ENCODE peak calls at places on chromosomes 6 and 20, in seven cellular contexts. One of them, this sample, is unnamed.

GRCh38 chr6:105488521-105489212 is 85.8 kb upstream of the PREP start:
- DNase-seq in AG04449: no peak
- DNase-seq in cardiac fibroblast: peak
- DNase-seq in epithelial cell of esophagus: no peak
- DNase-seq in IMR-90: peak
- DNase-seq in GM20000: no peak
- DNase-seq in activated B cell treated with CpG ODN at 0.5 μM for 24 hours: no peak
- DNase-seq in this sample: no peak

GRCh38 chr6:93423542-93423941 is 4.2 kb upstream of the EPHA7 start:
- DNase-seq in epithelial cell of esophagus: peak
- DNase-seq in IMR-90: no peak
- DNase-seq in GM20000: peak
- DNase-seq in activated B cell treated with CpG ODN at 0.5 μM for 24 hours: no peak
- DNase-seq in cardiac fibroblast: peak
- DNase-seq in AG04449: no peak
- DNase-seq in this sample: no peak

GRCh38 chr20:49345538-49345937 is 67.7 kb upstream of the ZNFX1 start:
- DNase-seq in AG04449: no peak
- DNase-seq in GM20000: no peak
- DNase-seq in IMR-90: peak
- DNase-seq in cardiac fibroblast: peak
- DNase-seq in epithelial cell of esophagus: peak
- DNase-seq in activated B cell treated with CpG ODN at 0.5 μM for 24 hours: no peak
- DNase-seq in this sample: peak

GRCh38 chr6:6676910-6677441 is 88.5 kb downstream of the LY86 start:
- DNase-seq in activated B cell treated with CpG ODN at 0.5 μM for 24 hours: peak
- DNase-seq in epithelial cell of esophagus: peak
- DNase-seq in AG04449: no peak
- DNase-seq in GM20000: peak
- DNase-seq in IMR-90: peak
- DNase-seq in cardiac fibroblast: peak
- DNase-seq in this sample: peak

GRCh38 chr6:168666170-168666569 is 225.2 kb downstream of the SMOC2 start:
- DNase-seq in IMR-90: no peak
- DNase-seq in AG04449: no peak
- DNase-seq in activated B cell treated with CpG ODN at 0.5 μM for 24 hours: no peak
- DNase-seq in GM20000: no peak
- DNase-seq in epithelial cell of esophagus: peak
- DNase-seq in cardiac fibroblast: no peak
- DNase-seq in this sample: no peak

GRCh38 chr20:45406260-45407066 is 1.6 kb upstream of the DBNDD2 start:
- DNase-seq in activated B cell treated with CpG ODN at 0.5 μM for 24 hours: peak
- DNase-seq in cardiac fibroblast: peak
- DNase-seq in epithelial cell of esophagus: peak
- DNase-seq in AG04449: no peak
- DNase-seq in GM20000: peak
- DNase-seq in IMR-90: no peak
- DNase-seq in this sample: no peak

GRCh38 chr6:54810182-54810581 is 36.4 kb upstream of the FAM83B start:
- DNase-seq in activated B cell treated with CpG ODN at 0.5 μM for 24 hours: no peak
- DNase-seq in epithelial cell of esophagus: no peak
- DNase-seq in cardiac fibroblast: no peak
- DNase-seq in AG04449: no peak
- DNase-seq in GM20000: no peak
- DNase-seq in IMR-90: peak
- DNase-seq in this sample: no peak

GRCh38 chr20:59222239-59222981 is 58.8 kb downstream of the ZNF831 start:
- DNase-seq in IMR-90: peak
- DNase-seq in AG04449: peak
- DNase-seq in GM20000: peak
- DNase-seq in cardiac fibroblast: peak
- DNase-seq in epithelial cell of esophagus: peak
- DNase-seq in activated B cell treated with CpG ODN at 0.5 μM for 24 hours: peak
- DNase-seq in this sample: peak

GRCh38 chr20:35978041-35978513 is 9.7 kb downstream of the CNBD2 start:
- DNase-seq in epithelial cell of esophagus: peak
- DNase-seq in cardiac fibroblast: peak
- DNase-seq in activated B cell treated with CpG ODN at 0.5 μM for 24 hours: no peak
- DNase-seq in AG04449: no peak
- DNase-seq in GM20000: no peak
- DNase-seq in IMR-90: peak
- DNase-seq in this sample: no peak

GRCh38 chr20:48401359-48401758 is 426.4 kb downstream of the PREX1 start:
- DNase-seq in IMR-90: no peak
- DNase-seq in GM20000: no peak
- DNase-seq in epithelial cell of esophagus: no peak
- DNase-seq in cardiac fibroblast: no peak
- DNase-seq in activated B cell treated with CpG ODN at 0.5 μM for 24 hours: no peak
- DNase-seq in AG04449: no peak
- DNase-seq in this sample: no peak

GRCh38 chr20:44788706-44789456 is 21.5 kb downstream of the RIMS4 start:
- DNase-seq in activated B cell treated with CpG ODN at 0.5 μM for 24 hours: no peak
- DNase-seq in cardiac fibroblast: no peak
- DNase-seq in IMR-90: no peak
- DNase-seq in GM20000: no peak
- DNase-seq in epithelial cell of esophagus: no peak
- DNase-seq in AG04449: no peak
- DNase-seq in this sample: no peak

GRCh38 chr20:51508158-51508557 is 34.4 kb downstream of the NFATC2 start:
- DNase-seq in activated B cell treated with CpG ODN at 0.5 μM for 24 hours: no peak
- DNase-seq in AG04449: no peak
- DNase-seq in GM20000: no peak
- DNase-seq in IMR-90: no peak
- DNase-seq in epithelial cell of esophagus: no peak
- DNase-seq in cardiac fibroblast: no peak
- DNase-seq in this sample: no peak

GRCh38 chr6:167767715-167768107 is 59.0 kb upstream of the AFDN start:
- DNase-seq in epithelial cell of esophagus: no peak
- DNase-seq in IMR-90: no peak
- DNase-seq in AG04449: no peak
- DNase-seq in cardiac fibroblast: no peak
- DNase-seq in GM20000: no peak
- DNase-seq in activated B cell treated with CpG ODN at 0.5 μM for 24 hours: no peak
- DNase-seq in this sample: no peak

GRCh38 chr6:166541366-166541765 is 45.1 kb downstream of the RAMACL start:
- DNase-seq in cardiac fibroblast: no peak
- DNase-seq in GM20000: no peak
- DNase-seq in AG04449: no peak
- DNase-seq in epithelial cell of esophagus: no peak
- DNase-seq in activated B cell treated with CpG ODN at 0.5 μM for 24 hours: no peak
- DNase-seq in IMR-90: no peak
- DNase-seq in this sample: no peak

GRCh38 chr6:125844989-125845388 is 54.2 kb downstream of the NCOA7 start:
- DNase-seq in epithelial cell of esophagus: no peak
- DNase-seq in cardiac fibroblast: peak
- DNase-seq in activated B cell treated with CpG ODN at 0.5 μM for 24 hours: no peak
- DNase-seq in GM20000: no peak
- DNase-seq in AG04449: no peak
- DNase-seq in IMR-90: no peak
- DNase-seq in this sample: no peak

GRCh38 chr6:72828904-72829303 is 207.0 kb downstream of the KCNQ5 start:
- DNase-seq in IMR-90: no peak
- DNase-seq in AG04449: no peak
- DNase-seq in activated B cell treated with CpG ODN at 0.5 μM for 24 hours: no peak
- DNase-seq in cardiac fibroblast: no peak
- DNase-seq in GM20000: no peak
- DNase-seq in epithelial cell of esophagus: peak
- DNase-seq in this sample: no peak

DNA sequence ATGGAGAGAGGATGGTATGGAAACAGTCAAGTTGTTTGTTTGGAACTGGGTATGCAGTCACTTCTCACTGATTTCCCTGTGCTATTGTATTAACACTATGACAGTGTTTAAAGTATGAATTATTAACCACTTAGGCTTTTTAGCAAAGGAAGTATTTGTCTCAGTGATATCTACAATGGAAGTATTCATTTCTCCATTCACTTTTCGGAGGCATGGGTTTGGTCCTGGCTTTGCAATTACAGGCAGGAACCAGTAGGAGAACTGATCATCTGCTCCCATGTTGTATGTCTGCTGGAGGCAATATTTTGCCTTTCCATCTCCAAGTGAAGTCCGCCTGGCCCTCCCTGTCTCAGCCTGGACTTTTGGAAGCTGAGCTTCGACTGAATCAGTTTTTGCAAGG is 30.6 kb upstream of the EXOC2 start:
- DNase-seq in IMR-90: no peak
- DNase-seq in epithelial cell of esophagus: no peak
- DNase-seq in cardiac fibroblast: no peak
- DNase-seq in AG04449: no peak
- DNase-seq in GM20000: no peak
- DNase-seq in activated B cell treated with CpG ODN at 0.5 μM for 24 hours: no peak
- DNase-seq in this sample: no peak
- TF ChIP-seq CTCF in IMR-90: no peak
- TF ChIP-seq CTCF in epithelial cell of esophagus: peak
- TF ChIP-seq CTCF in cardiac fibroblast: peak
- TF ChIP-seq CTCF in AG04449: peak
- TF ChIP-seq CTCF in GM20000: no peak
- TF ChIP-seq CTCF in activated B cell treated with CpG ODN at 0.5 μM for 24 hours: no peak
- TF ChIP-seq CTCF in this sample: no peak

GRCh38 chr6:42264146-42264851 is 46.6 kb upstream of the MRPS10 start:
- DNase-seq in epithelial cell of esophagus: no peak
- DNase-seq in cardiac fibroblast: no peak
- DNase-seq in IMR-90: no peak
- DNase-seq in activated B cell treated with CpG ODN at 0.5 μM for 24 hours: no peak
- DNase-seq in AG04449: no peak
- DNase-seq in GM20000: no peak
- DNase-seq in this sample: no peak

GRCh38 chr6:42260424-42260888 is 42.8 kb upstream of the MRPS10 start:
- DNase-seq in IMR-90: no peak
- DNase-seq in GM20000: no peak
- DNase-seq in cardiac fibroblast: no peak
- DNase-seq in epithelial cell of esophagus: no peak
- DNase-seq in activated B cell treated with CpG ODN at 0.5 μM for 24 hours: no peak
- DNase-seq in AG04449: no peak
- DNase-seq in this sample: no peak

GRCh38 chr6:42264852-42265390 is 47.3 kb upstream of the MRPS10 start:
- DNase-seq in IMR-90: no peak
- DNase-seq in epithelial cell of esophagus: no peak
- DNase-seq in GM20000: no peak
- DNase-seq in AG04449: no peak
- DNase-seq in activated B cell treated with CpG ODN at 0.5 μM for 24 hours: no peak
- DNase-seq in cardiac fibroblast: no peak
- DNase-seq in this sample: no peak

GRCh38 chr6:42260972-42261371 is 43.3 kb upstream of the MRPS10 start:
- DNase-seq in GM20000: peak
- DNase-seq in epithelial cell of esophagus: no peak
- DNase-seq in IMR-90: no peak
- DNase-seq in AG04449: no peak
- DNase-seq in cardiac fibroblast: no peak
- DNase-seq in activated B cell treated with CpG ODN at 0.5 μM for 24 hours: no peak
- DNase-seq in this sample: no peak

DNA sequence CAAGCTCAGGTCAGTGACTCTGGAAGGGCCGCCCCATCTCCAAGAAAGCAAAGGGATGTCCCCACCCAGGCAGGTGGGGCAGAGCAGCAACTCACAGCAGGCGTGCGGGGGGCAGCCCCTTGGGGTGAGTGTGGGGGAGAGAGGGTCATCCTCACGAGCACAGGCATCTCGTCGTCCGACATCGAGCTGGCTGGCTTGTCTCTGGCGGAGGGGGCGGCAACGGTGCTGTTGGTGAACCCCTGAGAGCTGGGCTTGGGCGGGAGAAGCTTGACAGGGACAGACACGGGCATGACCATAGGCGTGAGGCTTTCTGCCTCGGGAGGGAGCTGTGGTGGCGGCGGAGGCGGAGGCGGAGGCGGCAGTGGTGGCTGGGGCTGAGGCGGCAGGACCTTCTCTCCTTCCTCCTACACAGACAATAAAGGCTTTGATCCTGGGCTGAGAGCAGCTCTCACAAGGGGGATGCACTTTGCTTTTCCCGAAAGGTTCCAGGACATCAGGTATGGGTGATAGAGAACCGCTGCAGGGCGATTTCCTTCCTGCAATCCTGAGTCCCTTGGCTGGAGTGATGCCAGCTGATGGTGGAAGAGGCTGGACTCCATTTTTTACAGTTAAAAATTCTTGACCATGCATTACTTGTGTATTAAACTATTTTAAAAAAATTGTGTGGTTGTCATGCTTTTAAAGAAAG is 45.6 kb upstream of the MRPS10 start:
- DNase-seq in epithelial cell of esophagus: no peak
- DNase-seq in activated B cell treated with CpG ODN at 0.5 μM for 24 hours: no peak
- DNase-seq in AG04449: no peak
- DNase-seq in IMR-90: no peak
- DNase-seq in GM20000: no peak
- DNase-seq in cardiac fibroblast: no peak
- DNase-seq in this sample: no peak
- TF ChIP-seq CTCF in epithelial cell of esophagus: no peak
- TF ChIP-seq CTCF in activated B cell treated with CpG ODN at 0.5 μM for 24 hours: no peak
- TF ChIP-seq CTCF in AG04449: no peak
- TF ChIP-seq CTCF in IMR-90: no peak
- TF ChIP-seq CTCF in GM20000: no peak
- TF ChIP-seq CTCF in cardiac fibroblast: no peak
- TF ChIP-seq CTCF in this sample: no peak

GRCh38 chr20:62311832-62312661 is 9.2 kb downstream of the ADRM1 start:
- DNase-seq in cardiac fibroblast: no peak
- DNase-seq in AG04449: no peak
- DNase-seq in GM20000: no peak
- DNase-seq in epithelial cell of esophagus: no peak
- DNase-seq in IMR-90: no peak
- DNase-seq in activated B cell treated with CpG ODN at 0.5 μM for 24 hours: no peak
- DNase-seq in this sample: no peak

GRCh38 chr20:62313021-62313420 is 10.2 kb downstream of the ADRM1 start:
- DNase-seq in epithelial cell of esophagus: no peak
- DNase-seq in activated B cell treated with CpG ODN at 0.5 μM for 24 hours: no peak
- DNase-seq in cardiac fibroblast: no peak
- DNase-seq in AG04449: no peak
- DNase-seq in GM20000: no peak
- DNase-seq in IMR-90: no peak
- DNase-seq in this sample: no peak

GRCh38 chr20:62311150-62311549 is 8.4 kb downstream of the ADRM1 start:
- DNase-seq in activated B cell treated with CpG ODN at 0.5 μM for 24 hours: no peak
- DNase-seq in cardiac fibroblast: no peak
- DNase-seq in IMR-90: no peak
- DNase-seq in epithelial cell of esophagus: no peak
- DNase-seq in GM20000: no peak
- DNase-seq in AG04449: no peak
- DNase-seq in this sample: no peak

GRCh38 chr20:62313460-62314338 is 10.9 kb downstream of the ADRM1 start:
- DNase-seq in IMR-90: no peak
- DNase-seq in GM20000: no peak
- DNase-seq in AG04449: no peak
- DNase-seq in epithelial cell of esophagus: no peak
- DNase-seq in cardiac fibroblast: no peak
- DNase-seq in activated B cell treated with CpG ODN at 0.5 μM for 24 hours: no peak
- DNase-seq in this sample: no peak

DNA sequence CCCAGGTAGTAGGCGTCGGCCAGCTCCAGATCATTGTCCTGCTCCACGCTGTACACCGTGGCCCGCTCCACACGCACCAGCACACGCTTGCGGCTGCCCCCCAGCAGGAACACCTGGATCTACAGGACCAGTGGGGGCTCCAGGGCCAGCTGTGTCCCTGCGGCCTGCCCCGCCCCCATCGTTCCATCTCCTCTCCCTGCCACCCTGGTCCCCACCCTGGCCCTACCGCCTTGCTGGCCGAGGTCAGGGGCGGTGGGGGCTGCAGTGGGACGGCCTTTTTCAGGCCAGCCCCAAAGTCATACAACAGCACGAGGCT is 9.8 kb downstream of the ADRM1 start:
- DNase-seq in GM20000: no peak
- DNase-seq in cardiac fibroblast: no peak
- DNase-seq in AG04449: no peak
- DNase-seq in epithelial cell of esophagus: no peak
- DNase-seq in IMR-90: no peak
- DNase-seq in activated B cell treated with CpG ODN at 0.5 μM for 24 hours: no peak
- DNase-seq in this sample: no peak
- TF ChIP-seq CTCF in GM20000: no peak
- TF ChIP-seq CTCF in cardiac fibroblast: no peak
- TF ChIP-seq CTCF in AG04449: no peak
- TF ChIP-seq CTCF in epithelial cell of esophagus: no peak
- TF ChIP-seq CTCF in IMR-90: no peak
- TF ChIP-seq CTCF in activated B cell treated with CpG ODN at 0.5 μM for 24 hours: no peak
- TF ChIP-seq CTCF in this sample: no peak

GRCh38 chr6:109095036-109095820 is at the start of gene CEP57L1:
- DNase-seq in AG04449: peak
- DNase-seq in cardiac fibroblast: peak
- DNase-seq in IMR-90: peak
- DNase-seq in activated B cell treated with CpG ODN at 0.5 μM for 24 hours: peak
- DNase-seq in epithelial cell of esophagus: peak
- DNase-seq in GM20000: peak
- DNase-seq in this sample: peak
- TF ChIP-seq CTCF in AG04449: no peak
- TF ChIP-seq CTCF in cardiac fibroblast: peak
- TF ChIP-seq CTCF in IMR-90: peak
- TF ChIP-seq CTCF in activated B cell treated with CpG ODN at 0.5 μM for 24 hours: no peak
- TF ChIP-seq CTCF in epithelial cell of esophagus: no peak
- TF ChIP-seq CTCF in GM20000: no peak
- TF ChIP-seq CTCF in this sample: no peak

This sample was measured in omental fat pad.